ENCODE peak calls at places on chromosomes 2 and 18, in four cellular contexts. One of them, this sample, is unnamed.

GRCh38 chr2:101806123-101806522 is 108.6 kb downstream of the MAP4K4 start:
- DNase-seq in GM12878: no peak
- DNase-seq in HepG2: peak
- DNase-seq in K562: peak
- DNase-seq in this sample: no peak

GRCh38 chr18:7958081-7958896 is 391.2 kb downstream of the PTPRM start:
- DNase-seq in GM12878: peak
- DNase-seq in K562: no peak
- DNase-seq in HepG2: no peak
- DNase-seq in this sample: no peak

GRCh38 chr18:24027156-24027555 is 12.6 kb downstream of the TTC39C start:
- DNase-seq in K562: no peak
- DNase-seq in HepG2: no peak
- DNase-seq in GM12878: no peak
- DNase-seq in this sample: no peak

GRCh38 chr2:9099341-9099751 is 95.9 kb upstream of the MBOAT2 start:
- DNase-seq in HepG2: peak
- DNase-seq in K562: no peak
- DNase-seq in GM12878: peak
- DNase-seq in this sample: no peak

GRCh38 chr18:2617974-2618373 is 37.6 kb upstream of the SMCHD1 start:
- DNase-seq in HepG2: no peak
- DNase-seq in GM12878: no peak
- DNase-seq in K562: no peak
- DNase-seq in this sample: no peak

GRCh38 chr2:174503161-174503809 is 16.5 kb upstream of the GPR155 start:
- DNase-seq in HepG2: no peak
- DNase-seq in GM12878: no peak
- DNase-seq in K562: no peak
- DNase-seq in this sample: no peak

GRCh38 chr18:46478796-46479195 is 178.2 kb downstream of the LOXHD1 start:
- DNase-seq in K562: no peak
- DNase-seq in HepG2: no peak
- DNase-seq in GM12878: no peak
- DNase-seq in this sample: no peak

GRCh38 chr2:65681503-65681902 is 249.1 kb upstream of the SPRED2 start:
- DNase-seq in HepG2: no peak
- DNase-seq in GM12878: no peak
- DNase-seq in K562: no peak
- DNase-seq in this sample: no peak

GRCh38 chr2:43438342-43438741 is 157.5 kb downstream of the THADA start:
- DNase-seq in K562: no peak
- DNase-seq in GM12878: no peak
- DNase-seq in HepG2: no peak
- DNase-seq in this sample: no peak

GRCh38 chr18:57466745-57467144 is 31.6 kb downstream of the ONECUT2 start:
- DNase-seq in K562: no peak
- DNase-seq in HepG2: no peak
- DNase-seq in GM12878: no peak
- DNase-seq in this sample: no peak

GRCh38 chr2:47194410-47194809 is 39.3 kb upstream of the STPG4 start:
- DNase-seq in K562: no peak
- DNase-seq in GM12878: no peak
- DNase-seq in HepG2: no peak
- DNase-seq in this sample: no peak

GRCh38 chr18:49766646-49767045 is 46.7 kb downstream of the ACAA2 start:
- DNase-seq in GM12878: no peak
- DNase-seq in K562: no peak
- DNase-seq in HepG2: no peak
- DNase-seq in this sample: no peak

GRCh38 chr2:240269380-240269779 is 128.9 kb upstream of the OTOS start:
- DNase-seq in GM12878: no peak
- DNase-seq in K562: no peak
- DNase-seq in HepG2: no peak
- DNase-seq in this sample: peak

GRCh38 chr2:95265182-95265581 is 9.1 kb upstream of the PROM2 start:
- DNase-seq in HepG2: no peak
- DNase-seq in GM12878: no peak
- DNase-seq in K562: no peak
- DNase-seq in this sample: no peak

GRCh38 chr18:57352271-57352701 is at the start of gene ST8SIA3:
- DNase-seq in K562: no peak
- DNase-seq in HepG2: no peak
- DNase-seq in GM12878: no peak
- DNase-seq in this sample: no peak

GRCh38 chr18:62200121-62200914 is 13.3 kb downstream of the RELCH start:
- DNase-seq in GM12878: no peak
- DNase-seq in HepG2: no peak
- DNase-seq in K562: no peak
- DNase-seq in this sample: no peak

GRCh38 chr2:202114798-202115197 is 41.7 kb downstream of the KIAA2012 start:
- DNase-seq in K562: no peak
- DNase-seq in GM12878: no peak
- DNase-seq in HepG2: no peak
- DNase-seq in this sample: no peak

GRCh38 chr18:67516432-67517223 is at the start of gene DSEL:
- DNase-seq in K562: peak
- DNase-seq in HepG2: peak
- DNase-seq in GM12878: peak
- DNase-seq in this sample: peak

GRCh38 chr2:17146358-17146757 is 371.9 kb downstream of the RAD51AP2 start:
- DNase-seq in HepG2: no peak
- DNase-seq in K562: no peak
- DNase-seq in GM12878: no peak
- DNase-seq in this sample: no peak

GRCh38 chr2:233853353-233853752 is 982 bp downstream of the HJURP start:
- DNase-seq in GM12878: no peak
- DNase-seq in HepG2: no peak
- DNase-seq in K562: no peak
- DNase-seq in this sample: no peak

GRCh38 chr2:20635096-20635475 is 15.8 kb downstream of the HS1BP3 start:
- DNase-seq in K562: no peak
- DNase-seq in GM12878: no peak
- DNase-seq in HepG2: no peak
- DNase-seq in this sample: no peak

GRCh38 chr2:19362652-19363473 is 4.4 kb upstream of the OSR1 start:
- DNase-seq in HepG2: peak
- DNase-seq in K562: peak
- DNase-seq in GM12878: no peak
- DNase-seq in this sample: peak

GRCh38 chr2:150824118-150824517 is 336.7 kb upstream of the RND3 start:
- DNase-seq in HepG2: no peak
- DNase-seq in GM12878: no peak
- DNase-seq in K562: no peak
- DNase-seq in this sample: no peak

GRCh38 chr18:45954070-45954712 is 12.9 kb downstream of the EPG5 start:
- DNase-seq in K562: no peak
- DNase-seq in GM12878: no peak
- DNase-seq in HepG2: no peak
- DNase-seq in this sample: no peak

GRCh38 chr2:65199891-65200290 is 27.7 kb upstream of the ACTR2 start:
- DNase-seq in HepG2: no peak
- DNase-seq in GM12878: no peak
- DNase-seq in K562: no peak
- DNase-seq in this sample: no peak

GRCh38 chr2:232310189-232310588 is 68.4 kb upstream of the ALPP start:
- DNase-seq in HepG2: no peak
- DNase-seq in K562: no peak
- DNase-seq in GM12878: no peak
- DNase-seq in this sample: no peak

GRCh38 chr2:11060376-11061169 is 94.7 kb upstream of the SLC66A3 start:
- DNase-seq in HepG2: no peak
- DNase-seq in K562: no peak
- DNase-seq in GM12878: no peak
- DNase-seq in this sample: no peak

GRCh38 chr18:13452448-13452811 is 233.9 kb downstream of the LDLRAD4 start:
- DNase-seq in HepG2: no peak
- DNase-seq in GM12878: no peak
- DNase-seq in K562: no peak
- DNase-seq in this sample: no peak

GRCh38 chr2:109268916-109269315 is 139.9 kb downstream of the SH3RF3 start:
- DNase-seq in K562: no peak
- DNase-seq in GM12878: no peak
- DNase-seq in HepG2: no peak
- DNase-seq in this sample: no peak

GRCh38 chr2:173874899-173875247 is 90.3 kb downstream of the SP3 start:
- DNase-seq in K562: no peak
- DNase-seq in HepG2: no peak
- DNase-seq in GM12878: peak
- DNase-seq in this sample: no peak

GRCh38 chr2:58479557-58480120 is 238.5 kb upstream of the FANCL start:
- DNase-seq in HepG2: no peak
- DNase-seq in GM12878: no peak
- DNase-seq in K562: no peak
- DNase-seq in this sample: no peak

GRCh38 chr2:217838409-217838831 is 164.4 kb downstream of the TNS1 start:
- DNase-seq in GM12878: no peak
- DNase-seq in HepG2: no peak
- DNase-seq in K562: no peak
- DNase-seq in this sample: no peak

GRCh38 chr2:218230882-218231281 is 13.9 kb downstream of the ARPC2 start:
- DNase-seq in GM12878: no peak
- DNase-seq in K562: peak
- DNase-seq in HepG2: peak
- DNase-seq in this sample: peak

GRCh38 chr18:60892441-60892840 is 440.8 kb upstream of the CDH20 start:
- DNase-seq in GM12878: no peak
- DNase-seq in HepG2: no peak
- DNase-seq in K562: no peak
- DNase-seq in this sample: no peak

GRCh38 chr2:29238497-29238896 is 123.3 kb downstream of the CLIP4 start:
- DNase-seq in GM12878: no peak
- DNase-seq in HepG2: peak
- DNase-seq in K562: peak
- DNase-seq in this sample: peak

GRCh38 chr2:147017976-147018645 is 826.7 kb upstream of the ACVR2A start:
- DNase-seq in HepG2: no peak
- DNase-seq in GM12878: no peak
- DNase-seq in K562: no peak
- DNase-seq in this sample: no peak

GRCh38 chr2:217958206-217958888 is 44.4 kb downstream of the TNS1 start:
- DNase-seq in GM12878: no peak
- DNase-seq in HepG2: no peak
- DNase-seq in K562: no peak
- DNase-seq in this sample: no peak

GRCh38 chr18:21612125-21613100 is at the start of gene SNRPD1:
- DNase-seq in K562: peak
- DNase-seq in GM12878: peak
- DNase-seq in HepG2: peak
- DNase-seq in this sample: peak

GRCh38 chr2:241554610-241555322 is 3.8 kb upstream of the BOK start:
- DNase-seq in K562: no peak
- DNase-seq in GM12878: no peak
- DNase-seq in HepG2: no peak
- DNase-seq in this sample: no peak
- TF ChIP-seq FOXK2 in K562: no peak
- TF ChIP-seq FOXK2 in GM12878: no peak
- TF ChIP-seq FOXK2 in HepG2: no peak
- TF ChIP-seq FOXK2 in this sample: no peak

DNA sequence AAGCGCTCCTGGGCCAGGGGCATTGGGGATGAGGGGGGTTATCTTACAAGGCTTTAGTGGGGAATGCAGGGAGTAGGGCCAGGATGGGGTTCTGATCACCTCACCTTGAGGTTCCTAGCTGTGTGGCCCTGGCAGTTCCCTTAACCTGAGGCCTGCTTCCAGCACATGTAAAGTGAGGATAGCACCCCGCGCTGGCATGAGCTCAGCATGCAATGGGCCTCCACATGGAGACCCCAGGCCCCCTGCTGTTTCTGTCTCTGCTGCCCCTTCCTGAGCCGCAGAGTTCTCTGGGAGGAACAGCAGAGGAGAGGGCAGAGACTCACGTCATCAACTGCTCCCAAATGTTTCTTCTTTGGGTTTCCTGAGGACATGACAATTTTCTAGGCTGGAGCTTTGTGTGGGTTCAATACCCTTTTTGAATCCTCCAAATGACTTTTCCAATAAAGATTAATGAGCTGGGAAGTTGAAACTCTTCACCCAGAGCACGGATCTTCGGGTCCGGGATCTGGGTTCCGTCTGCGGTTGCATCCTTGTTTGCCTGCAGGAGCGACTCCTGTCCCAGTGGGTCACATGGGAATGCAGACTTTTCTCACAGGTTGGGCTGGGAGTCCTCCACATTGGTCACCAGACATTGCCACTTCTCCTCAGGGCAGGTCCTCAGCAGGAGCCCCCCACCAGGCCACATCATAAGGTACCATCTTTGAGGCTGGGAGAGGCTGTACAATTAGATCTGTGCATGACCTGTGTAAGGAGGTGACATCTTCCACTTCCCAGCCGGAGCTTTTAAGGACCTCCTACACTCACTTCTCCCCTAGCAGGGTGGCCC is 8.3 kb upstream of the TEX51 start:
- DNase-seq in HepG2: no peak
- DNase-seq in K562: no peak
- DNase-seq in GM12878: no peak
- DNase-seq in this sample: no peak
- TF ChIP-seq FOXK2 in HepG2: no peak
- TF ChIP-seq FOXK2 in K562: no peak
- TF ChIP-seq FOXK2 in GM12878: no peak
- TF ChIP-seq FOXK2 in this sample: no peak

GRCh38 chr2:143717532-143718168 is 588.4 kb downstream of the ARHGAP15 start:
- DNase-seq in HepG2: no peak
- DNase-seq in GM12878: no peak
- DNase-seq in K562: no peak
- DNase-seq in this sample: no peak

GRCh38 chr2:143716527-143716926 is 587.3 kb downstream of the ARHGAP15 start:
- DNase-seq in HepG2: no peak
- DNase-seq in GM12878: no peak
- DNase-seq in K562: no peak
- DNase-seq in this sample: no peak

GRCh38 chr2:143717053-143717452 is 587.8 kb downstream of the ARHGAP15 start:
- DNase-seq in HepG2: no peak
- DNase-seq in K562: no peak
- DNase-seq in GM12878: no peak
- DNase-seq in this sample: no peak

GRCh38 chr2:143725425-143725824 is 596.2 kb downstream of the ARHGAP15 start:
- DNase-seq in K562: no peak
- DNase-seq in HepG2: no peak
- DNase-seq in GM12878: no peak
- DNase-seq in this sample: no peak

GRCh38 chr2:143720093-143720664 is 591.0 kb downstream of the ARHGAP15 start:
- DNase-seq in HepG2: no peak
- DNase-seq in GM12878: no peak
- DNase-seq in K562: peak
- DNase-seq in this sample: peak
- TF ChIP-seq FOXK2 in HepG2: no peak
- TF ChIP-seq FOXK2 in GM12878: no peak
- TF ChIP-seq FOXK2 in K562: no peak
- TF ChIP-seq FOXK2 in this sample: no peak

GRCh38 chr2:189646521-189646920 is 14.7 kb upstream of the ASNSD1 start:
- DNase-seq in GM12878: no peak
- DNase-seq in K562: no peak
- DNase-seq in HepG2: no peak
- DNase-seq in this sample: no peak
- TF ChIP-seq FOXK2 in GM12878: no peak
- TF ChIP-seq FOXK2 in K562: no peak
- TF ChIP-seq FOXK2 in HepG2: no peak
- TF ChIP-seq FOXK2 in this sample: no peak

This sample was measured in HEK293T.